ENCODE peak calls at places on chromosomes 2 and 18, in five cellular contexts. One of them, this sample, is unnamed.

GRCh38 chr2:131492418-131493198 is 411 bp upstream of the MZT2A start:
- DNase-seq in IMR-90: peak
- DNase-seq in activated T-cell treated with anti-CD3 and anti-CD28 coated beads for 48 hours: peak
- DNase-seq in NAMALWA: peak
- DNase-seq in GM13976: peak
- DNase-seq in this sample: peak

GRCh38 chr18:3454365-3455089 is 4.6 kb downstream of the TGIF1 start:
- DNase-seq in IMR-90: peak
- DNase-seq in GM13976: peak
- DNase-seq in activated T-cell treated with anti-CD3 and anti-CD28 coated beads for 48 hours: no peak
- DNase-seq in NAMALWA: peak
- DNase-seq in this sample: peak

GRCh38 chr18:35040988-35041751 is at the start of gene MAPRE2:
- DNase-seq in GM13976: peak
- DNase-seq in activated T-cell treated with anti-CD3 and anti-CD28 coated beads for 48 hours: peak
- DNase-seq in NAMALWA: peak
- DNase-seq in IMR-90: peak
- DNase-seq in this sample: peak

GRCh38 chr2:109422071-109422757 is 191.6 kb downstream of the SEPTIN10 start:
- DNase-seq in GM13976: no peak
- DNase-seq in activated T-cell treated with anti-CD3 and anti-CD28 coated beads for 48 hours: no peak
- DNase-seq in IMR-90: peak
- DNase-seq in NAMALWA: no peak
- DNase-seq in this sample: peak

GRCh38 chr2:143030127-143030526 is 99.1 kb upstream of the ARHGAP15 start:
- DNase-seq in NAMALWA: no peak
- DNase-seq in activated T-cell treated with anti-CD3 and anti-CD28 coated beads for 48 hours: no peak
- DNase-seq in GM13976: no peak
- DNase-seq in IMR-90: peak
- DNase-seq in this sample: peak

GRCh38 chr2:233252227-233252626 is 754 bp downstream of the ATG16L1 start:
- DNase-seq in activated T-cell treated with anti-CD3 and anti-CD28 coated beads for 48 hours: no peak
- DNase-seq in GM13976: no peak
- DNase-seq in NAMALWA: no peak
- DNase-seq in IMR-90: no peak
- DNase-seq in this sample: no peak

GRCh38 chr18:13268035-13268700 is 49.6 kb downstream of the LDLRAD4 start:
- DNase-seq in IMR-90: peak
- DNase-seq in activated T-cell treated with anti-CD3 and anti-CD28 coated beads for 48 hours: no peak
- DNase-seq in NAMALWA: no peak
- DNase-seq in GM13976: no peak
- DNase-seq in this sample: peak

GRCh38 chr18:8949206-8949605 is 153.3 kb upstream of the NDUFV2 start:
- DNase-seq in GM13976: no peak
- DNase-seq in IMR-90: peak
- DNase-seq in NAMALWA: no peak
- DNase-seq in activated T-cell treated with anti-CD3 and anti-CD28 coated beads for 48 hours: no peak
- DNase-seq in this sample: no peak

GRCh38 chr2:239630618-239631286 is 229.9 kb upstream of the HDAC4 start:
- DNase-seq in NAMALWA: no peak
- DNase-seq in IMR-90: peak
- DNase-seq in GM13976: no peak
- DNase-seq in activated T-cell treated with anti-CD3 and anti-CD28 coated beads for 48 hours: no peak
- DNase-seq in this sample: peak

GRCh38 chr2:174180165-174180724 is 68.1 kb downstream of the OLA1 start:
- DNase-seq in IMR-90: no peak
- DNase-seq in GM13976: no peak
- DNase-seq in NAMALWA: no peak
- DNase-seq in activated T-cell treated with anti-CD3 and anti-CD28 coated beads for 48 hours: no peak
- DNase-seq in this sample: no peak

GRCh38 chr2:44716131-44716530 is 225.4 kb upstream of the SIX3 start:
- DNase-seq in NAMALWA: no peak
- DNase-seq in IMR-90: no peak
- DNase-seq in activated T-cell treated with anti-CD3 and anti-CD28 coated beads for 48 hours: no peak
- DNase-seq in GM13976: no peak
- DNase-seq in this sample: no peak